ENCODE peak calls at places on chromosomes 12 and 14, in eight cellular contexts. D is fibroblast of lung, I is transverse colon, N is NB4, K is cardiac fibroblast, A is ovary, W is RWPE2, F is kidney epithelial cell. T is an unnamed sample.

GRCh38 chr14:106843951-106844483 is 1317.6 kb downstream of the TMEM121 start:
- DNase-seq in D (no peak), I (peak; percentile 67), N (peak; percentile 75), K (peak; percentile 40), A (peak; percentile 55), W (no peak), F (no peak), T (no peak)

GRCh38 chr12:55996715-55997534 is at the start of gene SUOX:
- DNase-seq in D (peak; percentile 98), I (peak; percentile 97), N (peak; percentile 24), K (peak; percentile 97), A (peak; percentile 94), W (peak; percentile 95), F (peak; percentile 96), T (peak; percentile 92)

GRCh38 chr14:100537701-100538565 is 49.3 kb downstream of the BEGAIN start:
- DNase-seq in D (no peak), I (peak; percentile 7), N (no peak), K (no peak), A (peak; percentile 24), W (peak; percentile 78), F (no peak), T (no peak)

GRCh38 chr14:99562848-99563748 is 40.9 kb downstream of the CCDC85C start:
- DNase-seq in D (peak; percentile 89), I (peak; percentile 82), N (no peak), K (peak; percentile 38), A (peak; percentile 82), W (peak; percentile 93), F (peak; percentile 63), T (peak; percentile 80)

GRCh38 chr12:47216150-47216677 is 136.5 kb upstream of the AMIGO2 start:
- DNase-seq in D (no peak), I (peak; percentile 59), N (peak; percentile 96), K (no peak), A (no peak), W (no peak), F (no peak), T (no peak)

GRCh38 chr12:105433804-105434203 is 103.3 kb downstream of the C12orf75 start:
- DNase-seq in D (peak; percentile 88), I (no peak), N (no peak), K (peak; percentile 97), A (no peak), W (no peak), F (no peak), T (no peak)

GRCh38 chr12:131415781-131416180 is 295.1 kb upstream of the SFSWAP start:
- DNase-seq in D (no peak), I (no peak), N (peak; percentile 32), K (no peak), A (no peak), W (no peak), F (no peak), T (no peak)

GRCh38 chr12:39804479-39805241 is 185.1 kb upstream of the ABCD2 start:
- DNase-seq in D (no peak), I (no peak), N (no peak), K (no peak), A (no peak), W (no peak), F (no peak), T (no peak)

GRCh38 chr12:57133013-57133569 is 4.8 kb downstream of the LRP1 start:
- DNase-seq in D (peak; percentile 74), I (peak; percentile 7), N (no peak), K (peak; percentile 84), A (no peak), W (no peak), F (no peak), T (no peak)
- TF ChIP-seq CTCF in D (no peak), I (no peak), N (no peak), K (no peak), A (no peak), W (no peak), F (no peak), T (no peak)

GRCh38 chr12:51721281-51721940 is 127.1 kb downstream of the FIGNL2 start:
- DNase-seq in D (peak; percentile 51), I (no peak), N (peak; percentile 6), K (peak; percentile 48), A (peak; percentile 48), W (no peak), F (no peak), T (no peak)
- H3K4me3 ChIP-seq in D (peak overlapping the region; percentile 38), I (no peak overlapping the region), N (no peak overlapping the region), K (peak overlapping the region; percentile 35), A (no peak overlapping the region), W (no peak overlapping the region), F (peak overlapping the region; percentile 13), T (peak overlapping the region; percentile 22)

DNA sequence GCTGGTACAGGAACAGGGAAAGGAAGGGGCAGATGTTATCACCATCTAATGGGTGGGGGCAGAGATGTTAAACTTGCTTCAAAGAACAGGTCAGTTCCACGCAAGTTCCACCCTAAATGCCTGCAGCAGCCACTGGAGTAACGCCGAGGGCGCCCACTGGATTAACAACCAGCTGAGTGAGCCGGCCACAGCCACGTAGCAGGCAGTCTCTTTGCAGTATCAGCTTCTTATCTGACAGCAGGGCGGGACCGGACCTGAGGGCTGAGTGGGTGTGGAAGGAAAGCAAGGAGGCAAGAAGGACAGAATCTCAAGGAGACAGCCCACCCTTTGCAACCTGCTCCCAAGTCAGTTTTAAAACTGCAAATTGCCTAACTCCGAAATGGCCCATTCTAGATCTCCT is 38.4 kb upstream of the FOXN3 start:
- DNase-seq in D (peak; percentile 24), I (peak; percentile 50), N (no peak), K (no peak), A (no peak), W (no peak), F (no peak), T (no peak)
- TF ChIP-seq CTCF in D (no peak), I (no peak), N (no peak), K (no peak), A (no peak), W (no peak), F (no peak), T (no peak)

GRCh38 chr12:27845187-27845586 is 65.2 kb upstream of the MANSC4 start:
- DNase-seq in D (no peak), I (no peak), N (no peak), K (no peak), A (no peak), W (no peak), F (no peak), T (no peak)

GRCh38 chr12:27841392-27841882 is 61.4 kb upstream of the MANSC4 start:
- DNase-seq in D (peak; percentile 64), I (no peak), N (peak; percentile 89), K (peak; percentile 33), A (no peak), W (no peak), F (no peak), T (peak; percentile 9)

GRCh38 chr12:27843714-27844245 is 63.7 kb upstream of the MANSC4 start:
- DNase-seq in D (peak; percentile 94), I (no peak), N (no peak), K (peak; percentile 48), A (no peak), W (no peak), F (no peak), T (no peak)

GRCh38 chr12:27840229-27840999 is 60.4 kb upstream of the MANSC4 start:
- DNase-seq in D (no peak), I (no peak), N (peak; percentile 70), K (peak; percentile 32), A (no peak), W (no peak), F (no peak), T (no peak)

GRCh38 chr12:27844427-27845090 is 64.5 kb upstream of the MANSC4 start:
- DNase-seq in D (peak; percentile 36), I (no peak), N (no peak), K (peak; percentile 32), A (no peak), W (no peak), F (no peak), T (no peak)
- H3K4me3 ChIP-seq in D (no peak overlapping the region), I (no peak overlapping the region), N (no peak overlapping the region), K (no peak overlapping the region), A (no peak overlapping the region), W (no peak overlapping the region), F (no peak overlapping the region), T (no peak overlapping the region)

GRCh38 chr14:60485057-60485599 is 735 bp downstream of the C14orf39 start:
- DNase-seq in D (no peak), I (no peak), N (no peak), K (no peak), A (no peak), W (no peak), F (no peak), T (no peak)

GRCh38 chr14:60488175-60488574 is 2.3 kb upstream of the C14orf39 start:
- DNase-seq in D (no peak), I (no peak), N (no peak), K (no peak), A (no peak), W (no peak), F (no peak), T (no peak)

GRCh38 chr14:60482743-60483142 is 3.1 kb downstream of the C14orf39 start:
- DNase-seq in D (peak; percentile 57), I (no peak), N (peak; percentile 15), K (peak; percentile 17), A (no peak), W (no peak), F (no peak), T (no peak)

GRCh38 chr14:60487211-60487610 is 1.3 kb upstream of the C14orf39 start:
- DNase-seq in D (no peak), I (no peak), N (no peak), K (no peak), A (no peak), W (no peak), F (no peak), T (no peak)

DNA sequence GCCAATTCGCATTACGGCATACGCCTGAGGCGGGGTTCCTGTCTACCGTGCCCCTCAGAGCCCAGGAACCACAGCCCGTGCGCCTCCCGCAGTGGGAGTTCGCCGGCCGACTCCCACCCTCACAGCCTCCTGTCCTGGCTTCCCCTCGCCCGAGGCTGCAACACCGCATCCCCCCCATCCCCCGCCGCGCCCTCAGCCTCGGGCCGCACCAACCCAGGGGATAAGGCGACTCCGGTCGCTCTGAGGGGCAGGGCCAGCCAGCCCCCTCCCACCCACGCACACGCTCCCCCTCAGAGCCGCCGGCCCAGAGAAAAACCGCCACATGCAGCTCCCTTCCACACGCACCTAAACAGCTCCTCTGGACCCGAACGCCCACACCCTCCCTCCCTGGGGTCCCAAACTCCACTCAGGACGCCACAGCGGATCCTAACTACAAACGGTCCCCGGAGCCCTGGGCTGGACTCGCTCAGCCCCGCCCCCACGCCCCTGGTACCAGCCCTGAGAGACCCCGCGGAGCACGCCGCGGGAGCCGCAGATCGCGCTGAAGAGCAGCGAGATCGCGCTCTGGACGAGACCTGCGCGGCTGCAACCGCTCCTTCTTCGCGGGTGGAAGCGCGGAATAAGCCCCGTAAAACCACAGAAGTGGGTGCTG is at the start of gene C14orf39:
- DNase-seq in D (peak; percentile 51), I (no peak), N (peak; percentile 73), K (no peak), A (peak; percentile 40), W (no peak), F (peak; percentile 10), T (no peak)
- TF ChIP-seq CTCF in D (no peak), I (no peak), N (no peak), K (no peak), A (no peak), W (no peak), F (no peak), T (no peak)

DNA sequence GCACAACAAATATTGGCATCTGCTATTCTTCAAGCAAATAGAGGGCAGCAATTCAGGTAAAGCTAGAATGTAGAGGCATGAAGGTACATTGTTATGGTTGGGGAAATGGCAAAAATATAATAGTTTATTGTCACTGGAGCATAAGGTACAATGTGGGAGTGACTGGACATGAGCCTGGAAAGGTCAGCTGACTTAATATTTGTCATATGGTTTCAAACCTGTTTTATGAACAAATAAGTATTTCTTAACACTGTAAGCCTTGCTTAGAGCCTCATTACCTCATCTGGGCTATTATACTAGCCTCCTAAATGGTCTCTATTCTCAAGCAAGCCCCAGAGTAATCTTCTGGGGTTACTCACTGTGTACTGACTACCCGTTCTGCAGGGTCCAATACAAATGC is 33.7 kb downstream of the FAM177A1 start:
- DNase-seq in D (no peak), I (no peak), N (no peak), K (peak; percentile 10), A (no peak), W (no peak), F (no peak), T (no peak)
- H3K4me3 ChIP-seq in D (no peak overlapping the region), I (no peak overlapping the region), N (no peak overlapping the region), K (no peak overlapping the region), A (no peak overlapping the region), W (no peak overlapping the region), F (no peak overlapping the region), T (no peak overlapping the region)

T was measured in astrocyte of the cerebellum.